ENCODE peak calls at places on chromosomes 11 and 22, in four cellular contexts. One of them, this sample, is unnamed.

GRCh38 chr11:66953431-66953833 is 4.8 kb downstream of the PC start:
- DNase-seq in H9: no peak
- DNase-seq in GM20000: no peak
- DNase-seq in right lobe of liver: no peak
- DNase-seq in this sample: no peak

GRCh38 chr22:29207231-29207550 is 1.5 kb downstream of the EMID1 start:
- DNase-seq in H9: no peak
- DNase-seq in GM20000: no peak
- DNase-seq in right lobe of liver: no peak
- DNase-seq in this sample: no peak

GRCh38 chr22:48370508-48371325 is 1457.0 kb downstream of the BRD1 start:
- DNase-seq in H9: no peak
- DNase-seq in GM20000: no peak
- DNase-seq in right lobe of liver: no peak
- DNase-seq in this sample: no peak

GRCh38 chr22:38699143-38699542 is 1.6 kb downstream of the JOSD1 start:
- DNase-seq in H9: no peak
- DNase-seq in GM20000: no peak
- DNase-seq in right lobe of liver: no peak
- DNase-seq in this sample: no peak

GRCh38 chr11:84866922-84867321 is 760.2 kb downstream of the DLG2 start:
- DNase-seq in H9: no peak
- DNase-seq in GM20000: no peak
- DNase-seq in right lobe of liver: no peak
- DNase-seq in this sample: no peak

GRCh38 chr11:36711104-36711825 is 113.2 kb upstream of the RAG2 start:
- DNase-seq in H9: no peak
- DNase-seq in GM20000: no peak
- DNase-seq in right lobe of liver: no peak
- DNase-seq in this sample: no peak

GRCh38 chr11:110251837-110252236 is 44.6 kb downstream of the RDX start:
- DNase-seq in H9: no peak
- DNase-seq in GM20000: no peak
- DNase-seq in right lobe of liver: no peak
- DNase-seq in this sample: no peak

GRCh38 chr11:119101367-119101758 is 290 bp downstream of the DPAGT1 start:
- DNase-seq in H9: peak
- DNase-seq in GM20000: peak
- DNase-seq in right lobe of liver: no peak
- DNase-seq in this sample: peak

GRCh38 chr11:88469828-88470227 is 132.3 kb upstream of the CTSC start:
- DNase-seq in H9: no peak
- DNase-seq in GM20000: no peak
- DNase-seq in right lobe of liver: no peak
- DNase-seq in this sample: no peak

GRCh38 chr11:132349806-132350733 is 979.7 kb downstream of the NTM start:
- DNase-seq in H9: no peak
- DNase-seq in GM20000: no peak
- DNase-seq in right lobe of liver: no peak
- DNase-seq in this sample: no peak

GRCh38 chr11:134939905-134940304 is 527.9 kb upstream of the B3GAT1 start:
- DNase-seq in H9: no peak
- DNase-seq in GM20000: no peak
- DNase-seq in right lobe of liver: no peak
- DNase-seq in this sample: peak

GRCh38 chr22:49752598-49753091 is 75.0 kb downstream of the BRD1 start:
- DNase-seq in H9: peak
- DNase-seq in GM20000: no peak
- DNase-seq in right lobe of liver: no peak
- DNase-seq in this sample: no peak

GRCh38 chr11:102599642-102600261 is 25.4 kb downstream of the MMP20 start:
- DNase-seq in H9: no peak
- DNase-seq in GM20000: peak
- DNase-seq in right lobe of liver: no peak
- DNase-seq in this sample: no peak

GRCh38 chr11:85123752-85124231 is 503.4 kb downstream of the DLG2 start:
- DNase-seq in H9: no peak
- DNase-seq in GM20000: peak
- DNase-seq in right lobe of liver: no peak
- DNase-seq in this sample: no peak

GRCh38 chr11:34356576-34356917 is 1.3 kb downstream of the ABTB2 start:
- DNase-seq in H9: peak
- DNase-seq in GM20000: no peak
- DNase-seq in right lobe of liver: no peak
- DNase-seq in this sample: no peak

GRCh38 chr11:38824573-38824972 is 2226.5 kb upstream of the RAG2 start:
- DNase-seq in H9: no peak
- DNase-seq in GM20000: no peak
- DNase-seq in right lobe of liver: no peak
- DNase-seq in this sample: no peak

GRCh38 chr11:65424200-65425104 is 1.9 kb downstream of the NEAT1 start:
- DNase-seq in H9: no peak
- DNase-seq in GM20000: no peak
- DNase-seq in right lobe of liver: peak
- DNase-seq in this sample: no peak

GRCh38 chr11:36075053-36075452 is 131.2 kb downstream of the LDLRAD3 start:
- DNase-seq in H9: no peak
- DNase-seq in GM20000: no peak
- DNase-seq in right lobe of liver: no peak
- DNase-seq in this sample: no peak

GRCh38 chr22:19877626-19878339 is 23.1 kb upstream of the GNB1L start:
- DNase-seq in H9: no peak
- DNase-seq in GM20000: no peak
- DNase-seq in right lobe of liver: no peak
- DNase-seq in this sample: no peak

GRCh38 chr11:113553235-113553634 is 78.0 kb upstream of the DRD2 start:
- DNase-seq in H9: peak
- DNase-seq in GM20000: no peak
- DNase-seq in right lobe of liver: no peak
- DNase-seq in this sample: no peak

GRCh38 chr11:48011125-48012050 is 31.0 kb downstream of the PTPRJ start:
- DNase-seq in H9: no peak
- DNase-seq in GM20000: no peak
- DNase-seq in right lobe of liver: no peak
- DNase-seq in this sample: no peak

GRCh38 chr22:24429411-24430365 is 2.3 kb downstream of the ADORA2A start:
- DNase-seq in H9: peak
- DNase-seq in GM20000: peak
- DNase-seq in right lobe of liver: peak
- DNase-seq in this sample: peak

GRCh38 chr11:6298605-6299004 is 21.7 kb downstream of the CAVIN3 start:
- DNase-seq in H9: peak
- DNase-seq in GM20000: no peak
- DNase-seq in right lobe of liver: peak
- DNase-seq in this sample: peak

GRCh38 chr11:40281055-40281580 is 1178.3 kb downstream of the LRRC4C start:
- DNase-seq in H9: no peak
- DNase-seq in GM20000: peak
- DNase-seq in right lobe of liver: no peak
- DNase-seq in this sample: no peak

GRCh38 chr11:82754410-82754809 is 20.7 kb upstream of the FAM181B start:
- DNase-seq in H9: no peak
- DNase-seq in GM20000: no peak
- DNase-seq in right lobe of liver: no peak
- DNase-seq in this sample: no peak

GRCh38 chr11:68037481-68038225 is 1.2 kb upstream of the TCIRG1 start:
- DNase-seq in H9: no peak
- DNase-seq in GM20000: no peak
- DNase-seq in right lobe of liver: peak
- DNase-seq in this sample: no peak

GRCh38 chr22:20741634-20742581 is 32.0 kb upstream of the SERPIND1 start:
- DNase-seq in H9: no peak
- DNase-seq in GM20000: peak
- DNase-seq in right lobe of liver: no peak
- DNase-seq in this sample: peak

GRCh38 chr11:120432056-120433018 is 79.2 kb upstream of the GRIK4 start:
- DNase-seq in H9: no peak
- DNase-seq in GM20000: no peak
- DNase-seq in right lobe of liver: no peak
- DNase-seq in this sample: no peak

GRCh38 chr22:19303785-19304184 is 12.3 kb upstream of the CLTCL1 start:
- DNase-seq in H9: no peak
- DNase-seq in GM20000: no peak
- DNase-seq in right lobe of liver: no peak
- DNase-seq in this sample: no peak

GRCh38 chr11:11670582-11670981 is 48.8 kb upstream of the GALNT18 start:
- DNase-seq in H9: no peak
- DNase-seq in GM20000: no peak
- DNase-seq in right lobe of liver: no peak
- DNase-seq in this sample: no peak

GRCh38 chr11:32131321-32131720 is 40.4 kb downstream of the RCN1 start:
- DNase-seq in H9: no peak
- DNase-seq in GM20000: no peak
- DNase-seq in right lobe of liver: no peak
- DNase-seq in this sample: no peak

GRCh38 chr11:44624761-44625221 is 59.3 kb downstream of the CD82 start:
- DNase-seq in H9: no peak
- DNase-seq in GM20000: no peak
- DNase-seq in right lobe of liver: no peak
- DNase-seq in this sample: no peak

GRCh38 chr11:116890193-116890592 is 52.8 kb upstream of the APOA1 start:
- DNase-seq in H9: no peak
- DNase-seq in GM20000: peak
- DNase-seq in right lobe of liver: no peak
- DNase-seq in this sample: no peak

GRCh38 chr11:69700278-69701140 is 3.3 kb downstream of the FGF19 start:
- DNase-seq in H9: peak
- DNase-seq in GM20000: no peak
- DNase-seq in right lobe of liver: peak
- DNase-seq in this sample: peak

GRCh38 chr11:69704508-69705245 is 855 bp upstream of the FGF19 start:
- DNase-seq in H9: peak
- DNase-seq in GM20000: peak
- DNase-seq in right lobe of liver: no peak
- DNase-seq in this sample: peak

GRCh38 chr11:69703711-69704507 is at the start of gene FGF19:
- DNase-seq in H9: peak
- DNase-seq in GM20000: peak
- DNase-seq in right lobe of liver: no peak
- DNase-seq in this sample: peak

GRCh38 chr11:69702769-69703510 is 882 bp downstream of the FGF19 start:
- DNase-seq in H9: peak
- DNase-seq in GM20000: peak
- DNase-seq in right lobe of liver: no peak
- DNase-seq in this sample: peak

DNA sequence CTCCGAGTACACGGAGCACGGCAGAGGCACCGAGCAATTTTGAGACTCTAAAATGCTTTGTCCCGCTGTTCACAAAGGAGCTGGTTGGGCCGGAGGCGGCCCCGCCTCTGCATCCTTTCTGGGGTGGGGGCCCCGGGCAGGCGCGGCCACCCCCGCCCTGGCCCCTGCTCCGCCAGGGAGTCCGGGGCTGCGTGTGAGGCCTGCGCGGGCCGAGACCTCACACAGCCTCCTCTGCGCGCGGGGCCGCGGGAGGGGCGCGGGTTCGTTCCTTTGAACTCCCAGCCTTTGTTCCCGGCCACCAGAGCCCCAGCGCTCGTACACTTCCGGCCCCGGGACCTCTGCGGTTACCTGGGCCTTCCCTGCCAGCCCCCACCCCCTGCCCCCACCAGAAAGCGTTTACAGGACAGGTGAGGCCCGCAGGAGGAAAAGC is 1.6 kb downstream of the FGF19 start:
- DNase-seq in H9: peak
- DNase-seq in GM20000: no peak
- DNase-seq in right lobe of liver: no peak
- DNase-seq in this sample: peak
- TF ChIP-seq CTCF in H9: no peak
- TF ChIP-seq CTCF in GM20000: no peak
- TF ChIP-seq CTCF in right lobe of liver: no peak
- TF ChIP-seq CTCF in this sample: no peak

GRCh38 chr11:125871391-125872137 is 15.9 kb upstream of the HYLS1 start:
- DNase-seq in H9: peak
- DNase-seq in GM20000: no peak
- DNase-seq in right lobe of liver: no peak
- DNase-seq in this sample: peak
- TF ChIP-seq CTCF in H9: peak
- TF ChIP-seq CTCF in GM20000: no peak
- TF ChIP-seq CTCF in right lobe of liver: peak
- TF ChIP-seq CTCF in this sample: peak

GRCh38 chr11:62934496-62934785 is 13.3 kb upstream of the CHRM1 start:
- DNase-seq in H9: no peak
- DNase-seq in GM20000: no peak
- DNase-seq in right lobe of liver: no peak
- DNase-seq in this sample: no peak

GRCh38 chr11:62933285-62933684 is 12.1 kb upstream of the CHRM1 start:
- DNase-seq in H9: no peak
- DNase-seq in GM20000: no peak
- DNase-seq in right lobe of liver: no peak
- DNase-seq in this sample: no peak

GRCh38 chr11:62930157-62930556 is 9.0 kb upstream of the CHRM1 start:
- DNase-seq in H9: peak
- DNase-seq in GM20000: no peak
- DNase-seq in right lobe of liver: no peak
- DNase-seq in this sample: no peak

GRCh38 chr11:62931501-62932278 is 10.5 kb upstream of the CHRM1 start:
- DNase-seq in H9: peak
- DNase-seq in GM20000: no peak
- DNase-seq in right lobe of liver: no peak
- DNase-seq in this sample: no peak

GRCh38 chr11:62933775-62934495 is 12.8 kb upstream of the CHRM1 start:
- DNase-seq in H9: no peak
- DNase-seq in GM20000: no peak
- DNase-seq in right lobe of liver: no peak
- DNase-seq in this sample: no peak
- TF ChIP-seq CTCF in H9: no peak
- TF ChIP-seq CTCF in GM20000: no peak
- TF ChIP-seq CTCF in right lobe of liver: no peak
- TF ChIP-seq CTCF in this sample: no peak

DNA sequence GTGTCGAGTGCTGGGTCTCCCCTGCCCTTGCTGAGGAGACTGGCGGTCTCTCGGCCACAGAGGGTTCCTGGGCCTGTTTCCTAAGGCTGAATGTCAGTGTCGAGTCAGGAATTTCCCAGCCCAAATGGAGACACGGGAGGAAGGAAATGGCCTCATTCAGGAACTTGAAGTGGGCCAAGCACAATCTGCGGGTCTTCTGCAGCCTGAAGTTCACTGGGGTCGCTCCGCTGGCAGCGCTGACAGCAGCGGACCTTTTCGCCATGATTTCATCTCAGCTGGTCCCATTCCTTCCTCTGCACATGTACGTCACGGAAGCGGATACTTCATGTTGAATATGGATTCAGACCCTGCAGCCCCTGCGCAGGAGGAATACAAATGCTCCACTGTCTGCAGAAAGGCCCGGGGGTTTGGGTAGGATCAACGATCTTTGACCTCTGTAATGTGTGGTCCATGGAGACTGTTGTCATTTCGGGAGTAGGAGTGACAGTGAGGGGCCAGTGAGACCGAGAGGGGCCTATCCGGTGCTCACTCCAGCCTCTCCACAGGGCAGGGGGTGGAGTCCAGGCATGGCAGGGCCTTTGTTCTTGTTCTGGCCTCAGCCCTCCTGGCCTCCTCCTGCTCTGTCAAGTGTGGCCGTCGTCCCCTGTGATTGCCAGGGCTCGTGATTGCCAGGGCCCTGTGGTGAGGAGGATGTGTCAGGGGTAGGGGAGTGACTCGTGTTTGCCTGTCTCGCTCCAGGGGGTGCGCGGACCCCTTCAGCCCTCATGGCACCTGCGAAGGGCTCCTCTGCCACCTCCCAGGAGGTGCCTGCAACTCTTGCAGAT is 402.3 kb downstream of the TBC1D22A start:
- DNase-seq in H9: peak
- DNase-seq in GM20000: no peak
- DNase-seq in right lobe of liver: peak
- DNase-seq in this sample: peak
- TF ChIP-seq CTCF in H9: no peak
- TF ChIP-seq CTCF in GM20000: no peak
- TF ChIP-seq CTCF in right lobe of liver: no peak
- TF ChIP-seq CTCF in this sample: no peak